ENCODE peak calls at places on chromosomes 11 and 22, in seven cellular contexts. Y, P, H, B, G, M and A are unnamed samples.

GRCh38 chr11:112255075-112255739 is 5.5 kb downstream of the PLET1 start:
- DNase-seq in H (no peak), G (no peak), Y (peak), B (peak), P (no peak), M (no peak), A (no peak)

GRCh38 chr11:35167451-35167954 is 28.5 kb downstream of the CD44 start:
- DNase-seq in G (no peak), B (no peak), H (no peak), M (no peak), Y (no peak), P (no peak), A (no peak)

GRCh38 chr11:120343429-120343828 is 7.2 kb downstream of the ARHGEF12 start:
- DNase-seq in M (no peak), B (no peak), H (peak), P (no peak), Y (no peak), G (no peak), A (no peak)

GRCh38 chr11:105219269-105219668 is 79.7 kb upstream of the CARD18 start:
- DNase-seq in H (no peak), B (peak), M (no peak), P (no peak), G (peak), Y (no peak), A (no peak)

GRCh38 chr22:41487037-41487963 is 18.4 kb downstream of the ACO2 start:
- DNase-seq in M (no peak), P (no peak), Y (no peak), H (no peak), B (no peak), G (no peak), A (no peak)

GRCh38 chr11:6365659-6366058 is 24.6 kb upstream of the SMPD1 start:
- DNase-seq in Y (peak), B (no peak), P (no peak), M (no peak), G (no peak), H (no peak), A (peak)

GRCh38 chr11:16613401-16614381 is 124.8 kb upstream of the C11orf58 start:
- DNase-seq in M (peak), G (peak), H (no peak), P (peak), Y (peak), B (peak), A (peak)

GRCh38 chr22:39254789-39255298 is 10.1 kb upstream of the PDGFB start:
- DNase-seq in M (no peak), H (peak), B (peak), Y (no peak), P (no peak), G (no peak), A (no peak)

GRCh38 chr11:15370774-15371173 is 256.1 kb downstream of the INSC start:
- DNase-seq in Y (no peak), H (no peak), G (no peak), B (no peak), P (no peak), M (no peak), A (no peak)

GRCh38 chr11:66421492-66422205 is 814 bp downstream of the NPAS4 start:
- DNase-seq in B (peak), G (peak), M (peak), H (peak), P (peak), Y (peak), A (peak)

GRCh38 chr11:64619811-64620285 is 28.8 kb downstream of the SLC22A12 start:
- DNase-seq in G (no peak), M (peak), Y (peak), H (no peak), B (peak), P (peak), A (no peak)

GRCh38 chr11:57276857-57277505 is 39.9 kb upstream of the APLNR start:
- DNase-seq in B (no peak), M (no peak), H (no peak), G (no peak), P (no peak), Y (no peak), A (no peak)

GRCh38 chr11:9831122-9831521 is 167.2 kb downstream of the SWAP70 start:
- DNase-seq in M (no peak), B (no peak), H (no peak), P (no peak), Y (no peak), G (no peak), A (no peak)

GRCh38 chr11:12841946-12842630 is 167.0 kb upstream of the RASSF10 start:
- DNase-seq in P (no peak), G (no peak), H (no peak), Y (no peak), M (peak), B (peak), A (no peak)

GRCh38 chr11:97033178-97033577 is 643.4 kb downstream of the JRKL start:
- DNase-seq in G (no peak), B (no peak), P (no peak), M (no peak), Y (no peak), H (no peak), A (no peak)

GRCh38 chr11:110679323-110679980 is 32.8 kb downstream of the ARHGAP20 start:
- DNase-seq in B (no peak), P (no peak), G (no peak), Y (no peak), H (no peak), M (no peak), A (no peak)

GRCh38 chr22:40180403-40180802 is 2.7 kb downstream of the TNRC6B start:
- DNase-seq in B (no peak), P (no peak), M (no peak), H (no peak), G (no peak), Y (no peak), A (no peak)

GRCh38 chr11:35126879-35127576 is 11.9 kb upstream of the CD44 start:
- DNase-seq in H (no peak), B (no peak), M (no peak), Y (no peak), P (no peak), G (no peak), A (no peak)

GRCh38 chr11:7904910-7905309 is 26.2 kb downstream of the OR10A6 start:
- DNase-seq in G (no peak), H (no peak), M (no peak), B (no peak), Y (no peak), P (no peak), A (peak)

GRCh38 chr11:77879218-77879617 is 58.3 kb downstream of the AAMDC start:
- DNase-seq in P (no peak), G (no peak), Y (no peak), M (no peak), H (peak), B (peak), A (no peak)

GRCh38 chr11:32034149-32034548 is 56.7 kb upstream of the RCN1 start:
- DNase-seq in B (no peak), G (no peak), H (no peak), M (no peak), Y (no peak), P (no peak), A (no peak)

GRCh38 chr22:19810381-19811141 is 44.1 kb downstream of the GNB1L start:
- DNase-seq in B (no peak), H (no peak), G (no peak), P (no peak), Y (no peak), M (peak), A (no peak)

GRCh38 chr11:66327171-66328035 is 8.8 kb downstream of the RIN1 start:
- DNase-seq in P (no peak), B (no peak), G (peak), M (peak), H (no peak), Y (no peak), A (no peak)

GRCh38 chr11:113977701-113978100 is 2.8 kb downstream of the HTR3A start:
- DNase-seq in B (no peak), H (no peak), Y (no peak), P (no peak), M (no peak), G (no peak), A (no peak)

GRCh38 chr11:35424157-35424945 is 5.0 kb upstream of the SLC1A2 start:
- DNase-seq in Y (no peak), M (no peak), B (no peak), H (no peak), P (no peak), G (no peak), A (no peak)

GRCh38 chr22:27670701-27671412 is 130.7 kb downstream of the MN1 start:
- DNase-seq in M (no peak), G (peak), Y (peak), H (no peak), P (peak), B (peak), A (no peak)

GRCh38 chr11:119404872-119405271 is 18.1 kb downstream of the THY1 start:
- DNase-seq in B (no peak), M (no peak), G (no peak), P (no peak), Y (no peak), H (no peak), A (no peak)

GRCh38 chr22:37187891-37188761 is at the start of gene C1QTNF6:
- DNase-seq in G (peak), H (no peak), Y (no peak), P (no peak), M (peak), B (no peak), A (no peak)

GRCh38 chr11:126790550-126790981 is 210.0 kb downstream of the KIRREL3 start:
- DNase-seq in B (peak), H (no peak), P (no peak), M (no peak), Y (no peak), G (no peak), A (no peak)

GRCh38 chr11:16806791-16807190 is 68.3 kb downstream of the C11orf58 start:
- DNase-seq in M (no peak), B (no peak), G (no peak), Y (no peak), P (no peak), H (no peak), A (no peak)

GRCh38 chr11:111635706-111636045 is 33.4 kb downstream of the SIK2 start:
- DNase-seq in B (peak), Y (no peak), P (no peak), M (peak), H (no peak), G (no peak), A (no peak)

GRCh38 chr11:39745401-39745800 is 1714.1 kb downstream of the LRRC4C start:
- DNase-seq in B (no peak), P (no peak), G (no peak), H (no peak), Y (peak), M (no peak), A (no peak)

GRCh38 chr11:88086297-88086696 is 88.9 kb downstream of the RAB38 start:
- DNase-seq in H (no peak), M (no peak), Y (no peak), B (no peak), P (no peak), G (no peak), A (no peak)

GRCh38 chr22:38469306-38469781 is 1.4 kb downstream of the KDELR3 start:
- DNase-seq in M (no peak), Y (no peak), P (no peak), B (no peak), G (no peak), H (no peak), A (no peak)

GRCh38 chr22:50057868-50058311 is at the start of gene TTLL8:
- DNase-seq in H (no peak), M (no peak), Y (no peak), B (no peak), P (no peak), G (no peak), A (no peak)

GRCh38 chr22:50059881-50060262 is 1.8 kb upstream of the TTLL8 start:
- DNase-seq in B (no peak), G (no peak), P (no peak), M (no peak), Y (no peak), H (no peak), A (no peak)

GRCh38 chr22:50060441-50061140 is 2.5 kb upstream of the TTLL8 start:
- DNase-seq in H (no peak), M (no peak), B (no peak), P (no peak), G (no peak), Y (no peak), A (no peak)

GRCh38 chr22:50058338-50059184 is 463 bp upstream of the TTLL8 start:
- DNase-seq in Y (no peak), G (no peak), M (peak), H (no peak), B (no peak), P (no peak), A (no peak)

DNA sequence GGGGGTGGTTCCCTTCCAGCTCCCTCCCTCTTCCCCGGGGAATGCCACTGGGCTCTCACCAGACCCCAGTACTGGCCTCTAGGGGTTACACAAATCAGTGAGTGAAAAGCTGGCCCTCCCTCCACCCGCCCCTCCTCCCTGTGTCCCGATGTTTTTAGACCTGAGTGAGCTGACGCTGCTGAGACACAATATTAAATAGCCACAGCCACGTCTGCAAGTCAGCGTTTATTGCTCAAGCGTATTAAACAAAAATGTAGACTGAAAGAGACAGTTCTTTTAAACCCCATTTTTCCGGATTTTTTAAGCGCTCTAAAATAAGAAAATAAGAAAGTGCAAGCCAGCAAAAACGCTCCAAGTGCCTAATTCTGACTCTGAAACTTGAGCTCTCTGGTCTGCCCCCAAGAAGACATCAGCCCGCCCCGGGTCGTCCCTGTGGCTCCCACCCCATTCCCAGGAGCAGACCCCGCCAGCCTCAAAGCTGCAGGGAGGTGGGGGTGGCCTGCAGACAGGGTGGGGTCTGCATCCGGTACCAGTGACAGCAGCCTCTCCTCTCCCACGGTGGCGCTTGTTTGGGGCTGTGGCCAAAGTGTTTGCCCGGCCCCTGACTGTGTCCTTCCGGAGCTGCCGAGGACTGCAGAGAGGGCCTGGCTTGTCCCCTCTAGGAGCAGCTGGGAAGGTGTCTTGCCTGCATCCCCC is 1.2 kb upstream of the TTLL8 start:
- DNase-seq in B (peak), P (no peak), G (no peak), M (peak), H (no peak), Y (peak), A (no peak)
- TF ChIP-seq JUND in B (no peak), P (no peak), G (no peak), M (no peak), H (no peak), Y (no peak), A (no peak)

GRCh38 chr11:63020671-63021255 is 5.1 kb upstream of the SLC22A8 start:
- DNase-seq in M (peak), G (peak), H (no peak), B (peak), Y (no peak), P (peak), A (peak)
- TF ChIP-seq JUND in M (no peak), G (no peak), H (no peak), B (no peak), Y (no peak), P (no peak), A (no peak)

GRCh38 chr11:528815-529728 is 6.3 kb downstream of the HRAS start:
- DNase-seq in Y (no peak), B (peak), M (no peak), P (no peak), H (no peak), G (peak), A (no peak)
- TF ChIP-seq JUND in Y (no peak), B (no peak), M (no peak), P (no peak), H (no peak), G (no peak), A (no peak)

GRCh38 chr22:42794551-42795510 is 62.2 kb downstream of the ARFGAP3 start:
- DNase-seq in P (no peak), M (no peak), H (no peak), B (no peak), G (no peak), Y (peak), A (no peak)
- TF ChIP-seq JUND in P (no peak), M (no peak), H (no peak), B (no peak), G (no peak), Y (no peak), A (no peak)

GRCh38 chr11:58573451-58574104 is 2.1 kb downstream of the LPXN start:
- DNase-seq in G (no peak), B (no peak), Y (no peak), P (no peak), H (no peak), M (no peak), A (no peak)
- TF ChIP-seq JUND in G (no peak), B (no peak), Y (no peak), P (peak), H (no peak), M (peak), A (no peak)

DNA sequence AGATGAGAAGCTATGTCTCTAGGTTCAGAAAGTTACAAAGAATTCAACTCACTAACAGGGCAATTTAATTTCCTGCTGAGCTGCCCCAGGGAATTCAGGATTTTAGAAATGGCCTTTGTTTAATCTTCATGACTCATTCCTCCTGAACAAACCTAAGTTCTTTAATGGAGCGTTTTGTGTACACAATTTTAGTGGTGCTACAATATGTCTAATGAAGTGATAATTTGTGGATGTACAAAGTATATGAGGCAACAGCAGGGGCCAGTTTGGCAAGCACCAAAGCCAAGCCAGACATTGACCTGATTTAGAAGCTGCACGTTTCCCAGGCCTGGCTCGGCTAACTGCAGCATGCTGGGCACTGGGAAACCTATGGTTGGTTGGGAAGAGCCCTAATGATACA is 34.4 kb upstream of the HEPHL1 start:
- DNase-seq in Y (no peak), M (no peak), B (no peak), G (no peak), H (no peak), P (peak), A (peak)
- TF ChIP-seq JUND in Y (no peak), M (no peak), B (no peak), G (no peak), H (no peak), P (no peak), A (peak)

DNA sequence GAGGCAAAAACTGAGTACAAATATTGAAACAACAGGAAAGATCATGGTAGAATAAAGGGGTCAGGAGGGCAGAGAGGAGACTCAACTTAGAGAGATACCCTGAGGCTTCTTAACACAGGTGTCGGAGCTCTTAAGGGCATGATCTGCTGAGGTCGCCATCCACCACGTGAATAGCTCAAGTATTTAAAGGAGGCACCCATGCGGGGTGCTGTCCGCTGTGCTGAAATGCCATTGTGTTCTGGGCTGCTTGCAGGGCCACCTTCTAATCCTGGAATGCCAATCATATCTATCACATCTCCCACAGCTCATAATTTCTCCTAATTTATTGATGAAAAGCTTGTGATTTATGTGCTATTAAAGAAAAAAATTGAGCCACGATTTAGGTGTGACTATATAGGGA is 90.2 kb downstream of the SEZ6L start:
- DNase-seq in Y (peak), M (no peak), G (peak), P (peak), H (no peak), B (peak), A (peak)
- TF ChIP-seq JUND in Y (no peak), M (no peak), G (no peak), P (no peak), H (no peak), B (no peak), A (no peak)

GRCh38 chr22:21014202-21015050 is 539 bp upstream of the P2RX6 start:
- DNase-seq in P (peak), G (peak), Y (peak), M (peak), H (peak), B (peak), A (peak)

GRCh38 chr22:21010426-21011113 is 4.4 kb upstream of the P2RX6 start:
- DNase-seq in B (no peak), M (no peak), G (no peak), H (no peak), P (no peak), Y (no peak), A (no peak)

GRCh38 chr22:21015051-21016006 is at the start of gene P2RX6:
- DNase-seq in G (no peak), Y (no peak), H (no peak), B (peak), M (peak), P (no peak), A (no peak)

GRCh38 chr22:21013742-21014201 is 1.2 kb upstream of the P2RX6 start:
- DNase-seq in G (no peak), Y (no peak), M (no peak), H (no peak), P (no peak), B (no peak), A (no peak)

DNA sequence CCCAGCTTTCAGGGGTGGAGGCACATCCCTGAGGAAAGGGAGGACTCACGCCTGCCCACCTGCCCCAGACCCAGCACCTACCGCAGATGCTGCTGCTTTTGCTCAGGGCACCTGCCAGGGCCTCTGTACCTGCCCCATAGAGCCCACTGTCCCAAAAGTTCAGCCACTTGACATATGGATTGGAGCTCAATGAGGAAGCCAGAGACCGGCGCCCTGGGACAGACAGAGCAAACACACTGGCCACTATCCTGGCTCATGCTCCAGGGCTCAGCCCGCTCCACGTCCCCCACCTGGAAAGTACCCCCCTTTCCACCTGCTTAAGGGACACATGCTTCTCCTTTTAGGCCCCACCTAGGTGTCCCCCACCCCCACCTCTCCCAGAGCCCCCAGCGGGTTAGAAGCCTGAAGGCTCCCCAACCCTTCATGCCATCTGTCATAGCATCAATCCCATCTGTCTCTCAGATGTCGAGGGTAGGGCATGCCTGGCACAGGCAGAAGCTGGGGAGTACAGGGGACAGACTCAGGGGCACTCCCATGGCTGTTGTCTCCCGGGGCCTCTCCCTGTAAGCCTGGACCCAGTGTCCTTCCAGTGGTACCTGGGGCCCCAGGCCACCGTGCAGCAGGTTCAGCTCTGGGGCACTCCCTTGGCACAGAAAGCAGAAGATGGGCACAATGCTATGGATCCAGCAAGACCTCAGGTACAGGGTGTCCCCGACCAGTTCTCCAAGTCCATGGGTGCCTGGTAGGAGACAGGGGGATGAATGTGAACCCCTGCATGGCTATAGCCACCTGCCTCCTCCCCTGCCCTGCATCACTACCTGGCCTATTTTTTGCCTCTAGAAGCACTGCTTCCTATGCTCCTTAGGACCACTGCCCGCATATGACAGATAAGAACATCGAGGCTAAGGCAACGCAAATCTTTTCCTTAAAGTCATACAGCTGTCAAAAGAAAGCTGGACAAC is 2.2 kb upstream of the P2RX6 start:
- DNase-seq in G (no peak), M (no peak), P (no peak), Y (no peak), B (no peak), H (no peak), A (no peak)
- TF ChIP-seq JUND in G (no peak), M (no peak), P (no peak), Y (no peak), B (no peak), H (no peak), A (no peak)

GRCh38 chr11:102810943-102811528 is 13.1 kb upstream of the MMP1 start:
- DNase-seq in H (no peak), B (no peak), M (peak), P (no peak), Y (peak), G (no peak), A (peak)
- TF ChIP-seq JUND in H (no peak), B (no peak), M (no peak), P (no peak), Y (no peak), G (no peak), A (no peak)